ENCODE peak calls at places on chromosome 22, in four cellular contexts. One of them, this sample, is unnamed.

GRCh38 chr22:25929479-25929878 is 187.5 kb downstream of the MYO18B start:
- DNase-seq in ovary: no peak
- DNase-seq in transverse colon: no peak
- DNase-seq in A549: no peak
- DNase-seq in this sample: no peak

GRCh38 chr22:32997295-32997694 is 60.9 kb downstream of the SYN3 start:
- DNase-seq in ovary: no peak
- DNase-seq in A549: no peak
- DNase-seq in transverse colon: no peak
- DNase-seq in this sample: no peak

GRCh38 chr22:30250713-30251267 is 4.2 kb upstream of the LIF start:
- DNase-seq in transverse colon: no peak
- DNase-seq in ovary: no peak
- DNase-seq in A549: peak; percentile 54
- DNase-seq in this sample: no peak

GRCh38 chr22:19844423-19845368 is 10.0 kb downstream of the GNB1L start:
- DNase-seq in A549: no peak
- DNase-seq in ovary: no peak
- DNase-seq in transverse colon: no peak
- DNase-seq in this sample: peak; percentile 67

GRCh38 chr22:25942989-25943411 is 201.0 kb downstream of the MYO18B start:
- DNase-seq in ovary: no peak
- DNase-seq in transverse colon: no peak
- DNase-seq in A549: no peak
- DNase-seq in this sample: no peak

GRCh38 chr22:46040471-46041465 is 63.8 kb upstream of the WNT7B start:
- DNase-seq in ovary: peak; percentile 11
- DNase-seq in transverse colon: no peak
- DNase-seq in A549: no peak
- DNase-seq in this sample: no peak

GRCh38 chr22:47294222-47294532 is 531.7 kb downstream of the TBC1D22A start:
- DNase-seq in A549: no peak
- DNase-seq in ovary: no peak
- DNase-seq in transverse colon: no peak
- DNase-seq in this sample: no peak

GRCh38 chr22:33909906-33910305 is 10.4 kb downstream of the LARGE1 start:
- DNase-seq in ovary: no peak
- DNase-seq in transverse colon: no peak
- DNase-seq in A549: no peak
- DNase-seq in this sample: no peak

GRCh38 chr22:49101225-49101624 is 726.4 kb downstream of the BRD1 start:
- DNase-seq in ovary: no peak
- DNase-seq in A549: no peak
- DNase-seq in transverse colon: no peak
- DNase-seq in this sample: no peak

GRCh38 chr22:42160830-42161696 is 30.5 kb upstream of the CYP2D6 start:
- DNase-seq in A549: peak; percentile 28
- DNase-seq in ovary: no peak
- DNase-seq in transverse colon: peak; percentile 53
- DNase-seq in this sample: no peak

GRCh38 chr22:49541451-49542230 is 286.0 kb downstream of the BRD1 start:
- DNase-seq in transverse colon: no peak
- DNase-seq in ovary: no peak
- DNase-seq in A549: no peak
- DNase-seq in this sample: no peak

GRCh38 chr22:50737728-50738648 is at the start of gene ACR:
- DNase-seq in transverse colon: no peak
- DNase-seq in A549: no peak
- DNase-seq in ovary: peak; percentile 1
- DNase-seq in this sample: no peak

DNA sequence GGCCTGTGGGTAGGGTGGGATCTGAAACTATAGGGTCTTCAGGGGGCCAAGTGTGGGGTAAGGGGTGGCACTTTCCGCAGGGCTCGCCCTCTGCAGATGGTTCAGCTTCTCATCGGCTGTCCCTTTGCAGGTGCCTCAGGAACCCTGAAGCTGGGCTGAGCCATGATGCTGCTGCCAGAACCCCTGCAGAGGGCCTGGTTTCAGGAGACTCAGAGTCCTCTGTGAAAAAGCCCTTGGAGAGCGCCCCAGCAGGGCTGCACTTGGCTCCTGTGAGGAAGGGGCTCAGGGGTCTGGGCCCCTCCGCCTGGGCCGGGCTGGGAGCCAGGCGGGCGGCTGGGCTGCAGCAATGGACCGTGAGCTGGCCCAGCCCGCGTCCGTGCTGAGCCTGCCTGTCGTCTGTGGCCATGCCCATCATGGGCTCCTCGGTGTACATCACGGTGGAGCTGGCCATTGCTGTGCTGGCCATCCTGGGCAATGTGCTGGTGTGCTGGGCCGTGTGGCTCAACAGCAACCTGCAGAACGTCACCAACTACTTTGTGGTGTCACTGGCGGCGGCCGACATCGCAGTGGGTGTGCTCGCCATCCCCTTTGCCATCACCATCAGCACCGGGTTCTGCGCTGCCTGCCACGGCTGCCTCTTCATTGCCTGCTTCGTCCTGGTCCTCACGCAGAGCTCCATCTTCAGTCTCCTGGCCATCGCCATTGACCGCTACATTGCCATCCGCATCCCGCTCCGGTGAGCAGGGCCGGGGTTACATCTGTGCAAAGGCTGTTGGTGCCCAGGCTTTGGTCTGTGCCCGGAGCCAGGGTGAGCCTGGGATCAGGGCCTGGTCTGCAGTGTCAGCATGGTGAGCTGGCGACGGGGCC is 5.8 kb downstream of the ADORA2A start:
- DNase-seq in A549: no peak
- DNase-seq in transverse colon: no peak
- DNase-seq in ovary: no peak
- DNase-seq in this sample: no peak
- H3K4me1 ChIP-seq in A549: no peaks in the 10 kb centered on the region
- H3K4me1 ChIP-seq in transverse colon: peaks cover 59% of the 10 kb centered on the region
- H3K4me1 ChIP-seq in ovary: peaks cover 10% of the 10 kb centered on the region
- H3K4me1 ChIP-seq in this sample: peaks cover 36% of the 10 kb centered on the region

DNA sequence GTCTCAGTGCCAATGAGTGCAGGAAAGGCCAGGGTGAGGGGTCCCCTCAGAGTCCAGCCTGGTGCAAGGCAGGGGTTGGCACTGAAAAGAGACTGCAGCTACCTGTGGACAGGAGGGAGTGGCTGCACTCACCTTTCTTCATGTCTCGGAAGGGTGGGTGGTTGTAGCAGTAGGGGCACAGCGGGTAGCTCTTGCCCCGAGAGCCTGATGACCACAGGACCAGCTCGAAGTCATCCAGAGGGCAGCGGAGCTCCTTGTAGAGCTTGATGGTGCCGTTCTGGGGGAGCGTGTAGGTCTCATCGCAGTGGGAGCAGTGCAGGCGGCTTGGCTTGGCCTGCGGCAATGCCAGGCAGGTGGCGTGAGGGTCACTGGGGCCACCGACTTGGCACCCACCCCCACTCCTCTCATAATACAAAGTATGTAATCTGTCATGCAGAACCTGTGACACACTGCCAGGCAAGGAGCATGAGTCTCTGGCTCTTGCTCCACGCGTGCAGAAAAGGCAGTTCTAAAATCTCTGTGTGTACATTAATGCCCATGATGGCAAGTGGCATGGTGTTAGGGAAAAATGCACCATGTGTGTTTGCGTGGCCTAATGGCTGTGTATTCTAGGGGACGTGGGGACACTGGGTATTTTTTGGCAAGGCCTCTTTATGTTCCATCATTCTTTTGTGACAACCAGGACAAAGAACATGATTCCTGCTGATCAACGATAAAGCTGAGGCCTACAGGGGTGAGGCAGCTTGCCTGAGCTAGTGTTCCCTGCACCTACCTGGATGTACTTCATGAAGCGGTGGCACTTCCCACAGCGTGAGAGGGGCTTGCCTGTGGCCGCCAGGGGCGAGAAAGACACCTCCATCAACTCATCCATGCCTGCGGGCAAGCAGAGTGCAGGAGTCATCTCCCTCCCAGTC is 6.0 kb upstream of the PPM1F start:
- DNase-seq in A549: no peak
- DNase-seq in ovary: no peak
- DNase-seq in transverse colon: no peak
- DNase-seq in this sample: no peak
- TF ChIP-seq CTCF in A549: no peak
- TF ChIP-seq CTCF in ovary: no peak
- TF ChIP-seq CTCF in transverse colon: no peak
- TF ChIP-seq CTCF in this sample: no peak

GRCh38 chr22:38236786-38237185 is 35.0 kb downstream of the MAFF start:
- DNase-seq in A549: no peak
- DNase-seq in ovary: no peak
- DNase-seq in transverse colon: no peak
- DNase-seq in this sample: no peak
- H3K4me1 ChIP-seq in A549: peaks cover 37% of the 10 kb centered on the region
- H3K4me1 ChIP-seq in ovary: peaks cover 12% of the 10 kb centered on the region
- H3K4me1 ChIP-seq in transverse colon: peaks cover 47% of the 10 kb centered on the region
- H3K4me1 ChIP-seq in this sample: peaks cover 35% of the 10 kb centered on the region

DNA sequence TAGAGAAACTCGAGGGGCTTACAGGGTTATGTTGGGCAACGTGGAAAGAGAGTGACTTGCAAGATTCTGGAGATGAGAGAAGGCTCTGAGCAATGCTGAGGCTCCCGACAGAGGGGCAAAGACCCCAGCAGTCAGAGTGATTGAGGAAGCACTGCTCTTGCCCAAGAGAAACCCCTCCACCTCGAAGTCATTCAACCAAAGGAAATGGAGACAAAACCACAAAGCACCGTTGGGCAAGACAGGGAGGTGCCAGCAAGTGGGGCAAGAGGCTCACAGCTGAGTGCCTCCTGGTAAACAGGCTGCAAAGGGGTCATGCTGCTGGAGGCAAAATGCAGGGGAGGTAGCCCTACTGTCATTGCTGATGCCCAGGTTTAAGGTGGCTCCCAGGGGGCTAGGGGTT is 17.9 kb upstream of the MYH9 start:
- DNase-seq in A549: no peak
- DNase-seq in transverse colon: peak; percentile 56
- DNase-seq in ovary: no peak
- DNase-seq in this sample: no peak
- TF ChIP-seq CTCF in A549: no peak
- TF ChIP-seq CTCF in transverse colon: no peak
- TF ChIP-seq CTCF in ovary: no peak
- TF ChIP-seq CTCF in this sample: no peak

This sample was measured in mucosa of descending colon.